ENCODE peak calls at places on chromosomes 6 and 20, in nine cellular contexts. One of them, this sample, is unnamed.

GRCh38 chr6:41757931-41758640 is 10.9 kb upstream of the PGC start:
- DNase-seq in mesenchymal stem cell: no peak
- DNase-seq in CD8-positive, alpha-beta memory T cell: no peak
- DNase-seq in GM12892: no peak
- DNase-seq in AG09319: no peak
- DNase-seq in globus pallidus: no peak
- DNase-seq in cerebellum: no peak
- DNase-seq in HFF-Myc: no peak
- DNase-seq in HuH-7.5: no peak
- DNase-seq in this sample: no peak

GRCh38 chr6:102438181-102438580 is 1044.7 kb downstream of the GRIK2 start:
- DNase-seq in HFF-Myc: no peak
- DNase-seq in cerebellum: peak
- DNase-seq in AG09319: no peak
- DNase-seq in GM12892: no peak
- DNase-seq in mesenchymal stem cell: no peak
- DNase-seq in HuH-7.5: no peak
- DNase-seq in CD8-positive, alpha-beta memory T cell: no peak
- DNase-seq in globus pallidus: no peak
- DNase-seq in this sample: no peak

GRCh38 chr6:2168480-2168879 is 76.9 kb downstream of the GMDS start:
- DNase-seq in GM12892: no peak
- DNase-seq in globus pallidus: no peak
- DNase-seq in mesenchymal stem cell: peak
- DNase-seq in HFF-Myc: no peak
- DNase-seq in AG09319: no peak
- DNase-seq in HuH-7.5: no peak
- DNase-seq in CD8-positive, alpha-beta memory T cell: no peak
- DNase-seq in cerebellum: no peak
- DNase-seq in this sample: no peak

GRCh38 chr6:119308994-119309657 is 40.4 kb downstream of the MAN1A1 start:
- DNase-seq in HuH-7.5: no peak
- DNase-seq in mesenchymal stem cell: peak
- DNase-seq in globus pallidus: no peak
- DNase-seq in cerebellum: no peak
- DNase-seq in CD8-positive, alpha-beta memory T cell: no peak
- DNase-seq in AG09319: no peak
- DNase-seq in HFF-Myc: no peak
- DNase-seq in GM12892: no peak
- DNase-seq in this sample: no peak

GRCh38 chr6:101429291-101429690 is 35.8 kb downstream of the GRIK2 start:
- DNase-seq in cerebellum: no peak
- DNase-seq in AG09319: no peak
- DNase-seq in GM12892: no peak
- DNase-seq in globus pallidus: no peak
- DNase-seq in HuH-7.5: no peak
- DNase-seq in mesenchymal stem cell: no peak
- DNase-seq in HFF-Myc: no peak
- DNase-seq in CD8-positive, alpha-beta memory T cell: no peak
- DNase-seq in this sample: no peak

GRCh38 chr6:163667372-163668060 is 253.0 kb downstream of the QKI start:
- DNase-seq in CD8-positive, alpha-beta memory T cell: no peak
- DNase-seq in cerebellum: peak
- DNase-seq in AG09319: no peak
- DNase-seq in HFF-Myc: no peak
- DNase-seq in mesenchymal stem cell: no peak
- DNase-seq in HuH-7.5: no peak
- DNase-seq in GM12892: peak
- DNase-seq in globus pallidus: peak
- DNase-seq in this sample: peak

GRCh38 chr20:10225439-10226080 is 6.9 kb downstream of the SNAP25 start:
- DNase-seq in CD8-positive, alpha-beta memory T cell: no peak
- DNase-seq in globus pallidus: no peak
- DNase-seq in cerebellum: no peak
- DNase-seq in mesenchymal stem cell: no peak
- DNase-seq in HFF-Myc: no peak
- DNase-seq in AG09319: no peak
- DNase-seq in GM12892: no peak
- DNase-seq in HuH-7.5: no peak
- DNase-seq in this sample: no peak

GRCh38 chr6:17907467-17908229 is 79.8 kb downstream of the KIF13A start:
- DNase-seq in CD8-positive, alpha-beta memory T cell: no peak
- DNase-seq in HuH-7.5: no peak
- DNase-seq in HFF-Myc: peak
- DNase-seq in globus pallidus: peak
- DNase-seq in GM12892: no peak
- DNase-seq in cerebellum: no peak
- DNase-seq in mesenchymal stem cell: peak
- DNase-seq in AG09319: peak
- DNase-seq in this sample: no peak

GRCh38 chr6:88358846-88359245 is 192.7 kb upstream of the CNR1 start:
- DNase-seq in mesenchymal stem cell: no peak
- DNase-seq in HFF-Myc: no peak
- DNase-seq in CD8-positive, alpha-beta memory T cell: no peak
- DNase-seq in cerebellum: no peak
- DNase-seq in GM12892: no peak
- DNase-seq in globus pallidus: no peak
- DNase-seq in HuH-7.5: no peak
- DNase-seq in AG09319: no peak
- DNase-seq in this sample: no peak

GRCh38 chr6:90611996-90612690 is 25.3 kb upstream of the MAP3K7 start:
- DNase-seq in GM12892: no peak
- DNase-seq in HFF-Myc: no peak
- DNase-seq in globus pallidus: peak
- DNase-seq in cerebellum: no peak
- DNase-seq in AG09319: no peak
- DNase-seq in HuH-7.5: no peak
- DNase-seq in mesenchymal stem cell: no peak
- DNase-seq in CD8-positive, alpha-beta memory T cell: no peak
- DNase-seq in this sample: no peak

GRCh38 chr6:93454533-93454932 is 35.2 kb upstream of the EPHA7 start:
- DNase-seq in GM12892: no peak
- DNase-seq in globus pallidus: no peak
- DNase-seq in CD8-positive, alpha-beta memory T cell: no peak
- DNase-seq in HFF-Myc: no peak
- DNase-seq in HuH-7.5: no peak
- DNase-seq in mesenchymal stem cell: no peak
- DNase-seq in AG09319: no peak
- DNase-seq in cerebellum: no peak
- DNase-seq in this sample: no peak

GRCh38 chr20:51735728-51736600 is 32.2 kb downstream of the ATP9A start:
- DNase-seq in mesenchymal stem cell: no peak
- DNase-seq in cerebellum: no peak
- DNase-seq in GM12892: no peak
- DNase-seq in HuH-7.5: no peak
- DNase-seq in CD8-positive, alpha-beta memory T cell: no peak
- DNase-seq in HFF-Myc: no peak
- DNase-seq in globus pallidus: no peak
- DNase-seq in AG09319: no peak
- DNase-seq in this sample: no peak

GRCh38 chr6:16759646-16760535 is 1.4 kb downstream of the ATXN1 start:
- DNase-seq in CD8-positive, alpha-beta memory T cell: peak
- DNase-seq in HFF-Myc: no peak
- DNase-seq in AG09319: peak
- DNase-seq in cerebellum: peak
- DNase-seq in HuH-7.5: peak
- DNase-seq in mesenchymal stem cell: peak
- DNase-seq in GM12892: peak
- DNase-seq in globus pallidus: peak
- DNase-seq in this sample: no peak

GRCh38 chr20:11581271-11581670 is 336.4 kb upstream of the BTBD3 start:
- DNase-seq in mesenchymal stem cell: no peak
- DNase-seq in GM12892: no peak
- DNase-seq in CD8-positive, alpha-beta memory T cell: no peak
- DNase-seq in AG09319: no peak
- DNase-seq in HFF-Myc: no peak
- DNase-seq in cerebellum: no peak
- DNase-seq in HuH-7.5: no peak
- DNase-seq in globus pallidus: no peak
- DNase-seq in this sample: no peak

GRCh38 chr20:17845701-17846475 is 122.7 kb downstream of the SNX5 start:
- DNase-seq in cerebellum: no peak
- DNase-seq in HuH-7.5: no peak
- DNase-seq in AG09319: no peak
- DNase-seq in CD8-positive, alpha-beta memory T cell: no peak
- DNase-seq in mesenchymal stem cell: no peak
- DNase-seq in GM12892: no peak
- DNase-seq in HFF-Myc: no peak
- DNase-seq in globus pallidus: no peak
- DNase-seq in this sample: no peak

GRCh38 chr20:10369723-10370090 is 64.3 kb downstream of the MKKS start:
- DNase-seq in CD8-positive, alpha-beta memory T cell: no peak
- DNase-seq in globus pallidus: no peak
- DNase-seq in GM12892: no peak
- DNase-seq in cerebellum: no peak
- DNase-seq in HuH-7.5: no peak
- DNase-seq in AG09319: peak
- DNase-seq in HFF-Myc: no peak
- DNase-seq in mesenchymal stem cell: no peak
- DNase-seq in this sample: no peak

GRCh38 chr6:107098436-107099307 is 16.6 kb downstream of the BEND3 start:
- DNase-seq in HuH-7.5: peak
- DNase-seq in GM12892: no peak
- DNase-seq in mesenchymal stem cell: no peak
- DNase-seq in HFF-Myc: no peak
- DNase-seq in AG09319: no peak
- DNase-seq in cerebellum: no peak
- DNase-seq in CD8-positive, alpha-beta memory T cell: no peak
- DNase-seq in globus pallidus: no peak
- DNase-seq in this sample: no peak

GRCh38 chr20:36149469-36149868 is 5.1 kb upstream of the EPB41L1 start:
- DNase-seq in cerebellum: no peak
- DNase-seq in HFF-Myc: no peak
- DNase-seq in AG09319: no peak
- DNase-seq in HuH-7.5: no peak
- DNase-seq in CD8-positive, alpha-beta memory T cell: no peak
- DNase-seq in mesenchymal stem cell: no peak
- DNase-seq in globus pallidus: no peak
- DNase-seq in GM12892: no peak
- DNase-seq in this sample: no peak

GRCh38 chr6:34484899-34485298 is 19.0 kb downstream of the PACSIN1 start:
- DNase-seq in globus pallidus: no peak
- DNase-seq in HFF-Myc: no peak
- DNase-seq in CD8-positive, alpha-beta memory T cell: peak
- DNase-seq in cerebellum: no peak
- DNase-seq in AG09319: no peak
- DNase-seq in GM12892: no peak
- DNase-seq in mesenchymal stem cell: no peak
- DNase-seq in HuH-7.5: no peak
- DNase-seq in this sample: no peak

GRCh38 chr6:150739711-150740349 is 125.7 kb upstream of the MTHFD1L start:
- DNase-seq in CD8-positive, alpha-beta memory T cell: no peak
- DNase-seq in HuH-7.5: no peak
- DNase-seq in mesenchymal stem cell: no peak
- DNase-seq in globus pallidus: peak
- DNase-seq in cerebellum: no peak
- DNase-seq in AG09319: no peak
- DNase-seq in GM12892: no peak
- DNase-seq in HFF-Myc: no peak
- DNase-seq in this sample: no peak

GRCh38 chr6:37323568-37323967 is 30.2 kb upstream of the RNF8 start:
- DNase-seq in GM12892: no peak
- DNase-seq in mesenchymal stem cell: peak
- DNase-seq in AG09319: no peak
- DNase-seq in globus pallidus: no peak
- DNase-seq in cerebellum: no peak
- DNase-seq in HuH-7.5: no peak
- DNase-seq in HFF-Myc: no peak
- DNase-seq in CD8-positive, alpha-beta memory T cell: no peak
- DNase-seq in this sample: no peak